ENCODE peak calls at places on chromosomes 2 and 18, in nine cellular contexts. K is MM.1S, M is HCT116, C is fibroblast of lung, Q is DND-41, Z is PC-3, P is kidney, D is H1, X is neural progenitor cell. A is an unnamed sample. For H3K9me3, the result is how much of the 10 kb centered on the place peaks cover.

GRCh38 chr2:223834431-223834830 is 3.0 kb downstream of the AP1S3 start:
- DNase-seq in K (no peak), M (no peak), C (no peak), Q (no peak), Z (no peak), P (no peak), D (no peak), X (no peak), A (no peak)

GRCh38 chr18:23998811-23999210 is 15.7 kb upstream of the TTC39C start:
- DNase-seq in K (no peak), M (peak), C (no peak), Q (no peak), Z (peak), P (no peak), D (no peak), X (no peak), A (no peak)

GRCh38 chr2:97699765-97700444 is 13.5 kb upstream of the ZAP70 start:
- DNase-seq in K (peak), M (peak), C (peak), Q (peak), Z (peak), P (no peak), D (peak), X (peak), A (peak)

GRCh38 chr2:237561221-237561620 is 5.2 kb upstream of the PRLH start:
- DNase-seq in K (no peak), M (no peak), C (no peak), Q (no peak), Z (no peak), P (peak), D (no peak), X (no peak), A (no peak)

GRCh38 chr2:99504844-99505584 is 15.2 kb upstream of the REV1 start:
- DNase-seq in K (no peak), M (no peak), C (no peak), Q (no peak), Z (no peak), P (no peak), D (no peak), X (no peak), A (no peak)

GRCh38 chr2:70509565-70509964 is 44.1 kb downstream of the TGFA start:
- DNase-seq in K (no peak), M (no peak), C (no peak), Q (no peak), Z (peak), P (no peak), D (no peak), X (no peak), A (no peak)

GRCh38 chr18:69948919-69949537 is 1.4 kb upstream of the CD226 start:
- DNase-seq in K (peak), M (no peak), C (peak), Q (no peak), Z (no peak), P (peak), D (no peak), X (no peak), A (no peak)

GRCh38 chr2:188079176-188079575 is 212.5 kb upstream of the GULP1 start:
- DNase-seq in K (no peak), M (no peak), C (peak), Q (no peak), Z (no peak), P (no peak), D (no peak), X (no peak), A (no peak)

GRCh38 chr2:97728091-97728596 is 14.8 kb downstream of the ZAP70 start:
- DNase-seq in K (no peak), M (no peak), C (peak), Q (peak), Z (peak), P (peak), D (no peak), X (no peak), A (no peak)

GRCh38 chr18:29174891-29175290 is 998.0 kb upstream of the CDH2 start:
- DNase-seq in K (no peak), M (no peak), C (no peak), Q (no peak), Z (no peak), P (no peak), D (no peak), X (no peak), A (no peak)

GRCh38 chr2:134341476-134341875 is 87.6 kb downstream of the MGAT5 start:
- DNase-seq in K (no peak), M (no peak), C (no peak), Q (no peak), Z (no peak), P (no peak), D (no peak), X (no peak), A (no peak)

GRCh38 chr18:55586841-55587240 is 1.2 kb downstream of the TCF4 start:
- DNase-seq in K (no peak), M (no peak), C (peak), Q (no peak), Z (no peak), P (no peak), D (no peak), X (peak), A (no peak)

GRCh38 chr2:44930274-44930826 is 11.2 kb upstream of the SIX3 start:
- DNase-seq in K (no peak), M (no peak), C (no peak), Q (no peak), Z (no peak), P (no peak), D (peak), X (peak), A (peak)

GRCh38 chr2:37000273-37000780 is 34.0 kb upstream of the STRN start:
- DNase-seq in K (no peak), M (no peak), C (no peak), Q (no peak), Z (peak), P (no peak), D (no peak), X (no peak), A (no peak)

GRCh38 chr2:54879598-54880355 is 156.3 kb downstream of the EML6 start:
- DNase-seq in K (no peak), M (no peak), C (no peak), Q (no peak), Z (no peak), P (no peak), D (no peak), X (no peak), A (no peak)

GRCh38 chr18:10715791-10716190 is 190.0 kb downstream of the NAPG start:
- DNase-seq in K (no peak), M (no peak), C (peak), Q (no peak), Z (peak), P (no peak), D (no peak), X (no peak), A (no peak)

GRCh38 chr2:38571186-38571585 is 31.5 kb downstream of the HNRNPLL start:
- DNase-seq in K (no peak), M (no peak), C (no peak), Q (no peak), Z (no peak), P (no peak), D (no peak), X (no peak), A (no peak)

GRCh38 chr2:104434363-104434792 is 419.5 kb upstream of the POU3F3 start:
- DNase-seq in K (peak), M (no peak), C (no peak), Q (no peak), Z (no peak), P (peak), D (peak), X (peak), A (peak)

GRCh38 chr18:36833120-36833519 is 4.2 kb downstream of the KIAA1328 start:
- DNase-seq in K (no peak), M (no peak), C (no peak), Q (no peak), Z (no peak), P (no peak), D (no peak), X (no peak), A (no peak)

GRCh38 chr2:197269173-197269572 is 41.4 kb downstream of the ANKRD44 start:
- DNase-seq in K (no peak), M (no peak), C (peak), Q (no peak), Z (no peak), P (no peak), D (no peak), X (no peak), A (no peak)

GRCh38 chr2:217086038-217086522 is 226.2 kb upstream of the TNP1 start:
- DNase-seq in K (no peak), M (no peak), C (peak), Q (no peak), Z (peak), P (no peak), D (no peak), X (no peak), A (no peak)

GRCh38 chr2:56167616-56168015 is 16.2 kb upstream of the CCDC85A start:
- DNase-seq in K (no peak), M (no peak), C (no peak), Q (no peak), Z (no peak), P (no peak), D (no peak), X (no peak), A (no peak)

GRCh38 chr2:119387381-119388129 is 20.8 kb downstream of the DBI start:
- DNase-seq in K (peak), M (no peak), C (peak), Q (peak), Z (no peak), P (peak), D (no peak), X (no peak), A (no peak)
- TF ChIP-seq CTCF in K (peak), M (no peak), C (peak), Q (peak), Z (no peak), P (peak), D (no peak), X (no peak), A (peak)

GRCh38 chr2:239870276-239870675 is 154.9 kb downstream of the NDUFA10 start:
- DNase-seq in K (no peak), M (no peak), C (no peak), Q (no peak), Z (no peak), P (no peak), D (no peak), X (no peak), A (no peak)

GRCh38 chr2:239868556-239869181 is 156.5 kb downstream of the NDUFA10 start:
- DNase-seq in K (no peak), M (no peak), C (no peak), Q (no peak), Z (no peak), P (no peak), D (no peak), X (no peak), A (no peak)

GRCh38 chr2:239871481-239872435 is 153.4 kb downstream of the NDUFA10 start:
- DNase-seq in K (no peak), M (no peak), C (no peak), Q (no peak), Z (no peak), P (no peak), D (peak), X (no peak), A (no peak)

GRCh38 chr2:239870863-239871262 is 154.3 kb downstream of the NDUFA10 start:
- DNase-seq in K (no peak), M (no peak), C (no peak), Q (no peak), Z (no peak), P (no peak), D (no peak), X (no peak), A (no peak)

DNA sequence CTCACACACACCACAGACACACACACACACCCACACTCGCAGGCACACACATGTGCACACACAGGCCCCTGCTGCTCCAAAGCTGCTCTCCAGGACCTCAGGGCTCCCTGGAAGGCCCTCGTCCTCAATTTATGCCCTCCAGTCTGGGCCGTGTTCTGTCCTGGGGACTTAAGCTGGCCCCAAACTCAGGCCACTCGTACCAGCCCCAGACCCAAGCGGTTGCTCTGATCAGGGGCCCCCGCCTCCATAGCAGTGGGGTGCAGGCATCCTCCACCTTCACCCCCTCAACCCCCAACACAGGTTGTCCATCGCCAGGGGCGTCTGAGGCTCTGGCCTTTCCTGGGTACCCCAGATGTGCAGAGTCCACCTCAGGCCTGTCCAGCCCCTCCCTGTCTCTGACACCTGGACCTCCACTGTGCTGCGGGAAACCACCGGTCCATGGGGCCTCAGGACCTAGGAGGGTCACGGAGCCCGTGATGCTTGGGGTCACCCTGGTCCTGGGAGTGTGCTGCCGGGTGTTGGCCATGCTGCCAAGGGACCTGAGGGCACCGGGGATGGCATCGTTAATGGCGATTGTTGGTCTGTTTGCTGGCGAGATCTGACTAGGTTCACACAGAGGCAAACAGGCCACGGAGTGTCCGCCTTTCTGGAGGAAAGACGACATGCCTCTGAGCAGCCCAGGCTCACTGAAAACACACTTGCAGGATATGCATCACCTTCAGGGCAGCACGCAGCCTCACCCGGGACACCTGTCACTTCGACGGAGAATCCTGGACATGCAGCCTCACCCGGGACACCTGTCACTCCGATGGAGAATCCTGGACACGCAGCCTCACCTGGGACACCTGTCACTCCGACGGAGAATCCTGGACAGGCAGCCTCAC is 155.6 kb downstream of the NDUFA10 start:
- DNase-seq in K (no peak), M (no peak), C (no peak), Q (no peak), Z (no peak), P (no peak), D (peak), X (no peak), A (no peak)
- H3K9me3 ChIP-seq in K (under half), M (under half), C (under half), Q (under half), Z (under half), P (under half), D (under half), X (under half), A (under half)

DNA sequence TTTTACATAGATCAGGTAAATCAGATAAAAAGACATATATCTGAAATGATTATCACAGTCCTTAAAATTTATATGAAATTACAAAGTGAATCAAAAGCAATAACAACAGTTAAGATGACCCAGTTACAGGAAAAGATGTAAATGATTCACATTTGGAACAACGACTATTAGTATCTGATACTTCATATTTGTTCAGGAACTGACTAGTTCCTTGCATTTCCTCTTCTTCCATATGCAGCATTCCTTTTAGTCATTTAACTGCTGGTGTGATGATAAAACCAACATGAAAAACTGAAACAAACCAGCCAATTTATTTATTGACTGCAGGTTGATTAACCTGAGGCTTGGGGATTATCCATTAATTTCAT is 75.2 kb downstream of the RBMS1 start:
- DNase-seq in K (no peak), M (no peak), C (no peak), Q (no peak), Z (peak), P (no peak), D (no peak), X (no peak), A (no peak)
- H3K9ac ChIP-seq in K (no peak), M (no peak), C (no peak), Q (no peak), Z (peak), P (no peak), D (no peak), X (no peak), A (no peak)

GRCh38 chr2:7044253-7045250 is 127.3 kb downstream of the RNF144A start:
- DNase-seq in K (peak), M (peak), C (peak), Q (peak), Z (peak), P (peak), D (peak), X (peak), A (peak)
- TF ChIP-seq CTCF in K (peak), M (peak), C (peak), Q (peak), Z (peak), P (peak), D (peak), X (peak), A (peak)

GRCh38 chr2:5121106-5121505 is 571.1 kb upstream of the SOX11 start:
- DNase-seq in K (no peak), M (no peak), C (no peak), Q (no peak), Z (no peak), P (no peak), D (no peak), X (peak), A (no peak)

GRCh38 chr2:5123597-5124196 is 568.5 kb upstream of the SOX11 start:
- DNase-seq in K (no peak), M (no peak), C (no peak), Q (no peak), Z (no peak), P (no peak), D (no peak), X (no peak), A (no peak)

GRCh38 chr2:5121677-5122076 is 570.5 kb upstream of the SOX11 start:
- DNase-seq in K (no peak), M (no peak), C (no peak), Q (no peak), Z (peak), P (no peak), D (no peak), X (peak), A (peak)

DNA sequence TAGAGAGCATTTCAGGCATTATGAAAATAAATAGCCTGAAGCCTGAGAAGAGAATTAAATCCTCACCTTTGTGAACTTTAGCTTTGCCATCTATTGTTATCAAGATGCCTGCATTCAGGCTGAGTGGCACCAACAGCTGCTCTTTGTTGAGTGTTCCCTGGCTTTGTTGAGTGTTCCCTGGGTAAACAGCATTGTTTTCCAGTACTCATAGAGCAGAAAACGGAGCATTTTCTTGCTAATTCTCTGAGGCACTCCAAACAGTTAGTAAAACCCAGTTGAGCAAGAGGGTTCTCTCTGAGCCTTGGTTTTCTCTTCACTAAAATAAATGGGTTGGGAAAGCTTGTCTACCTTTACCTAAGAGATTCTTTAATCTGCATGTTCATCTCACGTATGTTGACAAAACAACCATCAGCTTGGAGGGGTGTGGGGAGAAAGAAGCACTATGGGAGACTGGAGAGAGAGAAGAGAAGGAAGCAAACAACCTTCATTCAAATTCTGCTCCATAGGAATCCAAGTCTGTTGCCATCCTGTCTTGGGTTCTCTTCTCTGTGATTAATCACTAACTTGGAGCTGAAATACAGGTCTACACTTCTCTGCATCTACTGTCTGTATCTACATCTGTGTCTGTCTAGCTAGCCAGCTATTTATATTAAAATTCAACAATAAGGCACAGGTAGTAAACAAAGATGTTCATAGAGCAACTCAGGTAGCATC is 567.0 kb upstream of the SOX11 start:
- DNase-seq in K (no peak), M (no peak), C (no peak), Q (no peak), Z (no peak), P (no peak), D (no peak), X (peak), A (no peak)
- H3K9me3 ChIP-seq in K (under half), M (under half), C (under half), Q (under half), Z (under half), P (under half), D (under half), X (under half), A (under half)

GRCh38 chr18:79384151-79384807 is 11.5 kb upstream of the NFATC1 start:
- DNase-seq in K (no peak), M (no peak), C (no peak), Q (no peak), Z (peak), P (peak), D (no peak), X (no peak), A (peak)
- H3K9ac ChIP-seq in K (no peak), M (no peak), C (no peak), Q (no peak), Z (no peak), P (no peak), D (no peak), X (no peak), A (no peak)

A was measured in H9.